ENCODE peak calls at places on chromosome X, in ten cellular contexts. One of them, this sample, is unnamed.

GRCh38 chrX:11965436-11965835 is 172.8 kb upstream of the FRMPD4 start:
- DNase-seq in tibial nerve: no peak
- DNase-seq in A549: no peak
- DNase-seq in tibial artery: no peak
- DNase-seq in heart right ventricle: no peak
- DNase-seq in mammary epithelial cell: no peak
- DNase-seq in IMR-90: no peak
- DNase-seq in spleen: no peak
- DNase-seq in left ventricle myocardium inferior: no peak
- DNase-seq in H9: no peak
- DNase-seq in this sample: no peak

GRCh38 chrX:139106111-139106510 is 394.6 kb upstream of the FGF13 start:
- DNase-seq in mammary epithelial cell: peak
- DNase-seq in left ventricle myocardium inferior: no peak
- DNase-seq in heart right ventricle: no peak
- DNase-seq in A549: no peak
- DNase-seq in H9: no peak
- DNase-seq in IMR-90: no peak
- DNase-seq in tibial nerve: no peak
- DNase-seq in tibial artery: no peak
- DNase-seq in spleen: no peak
- DNase-seq in this sample: no peak

GRCh38 chrX:140710710-140711109 is 1.2 kb downstream of the LINC00632 start:
- DNase-seq in tibial artery: no peak
- DNase-seq in IMR-90: no peak
- DNase-seq in tibial nerve: no peak
- DNase-seq in spleen: no peak
- DNase-seq in left ventricle myocardium inferior: no peak
- DNase-seq in H9: no peak
- DNase-seq in A549: no peak
- DNase-seq in mammary epithelial cell: no peak
- DNase-seq in heart right ventricle: no peak
- DNase-seq in this sample: no peak

GRCh38 chrX:17590892-17591740 is 146.2 kb upstream of the SCML1 start:
- DNase-seq in H9: peak
- DNase-seq in tibial nerve: peak
- DNase-seq in IMR-90: peak
- DNase-seq in left ventricle myocardium inferior: peak
- DNase-seq in heart right ventricle: peak
- DNase-seq in spleen: no peak
- DNase-seq in A549: peak
- DNase-seq in mammary epithelial cell: peak
- DNase-seq in tibial artery: peak
- DNase-seq in this sample: no peak

GRCh38 chrX:18674417-18674787 is 2.5 kb upstream of the RS1 start:
- DNase-seq in left ventricle myocardium inferior: peak
- DNase-seq in IMR-90: no peak
- DNase-seq in mammary epithelial cell: no peak
- DNase-seq in tibial artery: peak
- DNase-seq in H9: peak
- DNase-seq in A549: peak
- DNase-seq in tibial nerve: no peak
- DNase-seq in spleen: peak
- DNase-seq in heart right ventricle: peak
- DNase-seq in this sample: no peak

GRCh38 chrX:154098551-154098950 is 1.0 kb upstream of the MECP2 start:
- DNase-seq in tibial nerve: no peak
- DNase-seq in heart right ventricle: no peak
- DNase-seq in left ventricle myocardium inferior: no peak
- DNase-seq in IMR-90: no peak
- DNase-seq in spleen: no peak
- DNase-seq in H9: no peak
- DNase-seq in mammary epithelial cell: no peak
- DNase-seq in tibial artery: no peak
- DNase-seq in A549: no peak
- DNase-seq in this sample: no peak

GRCh38 chrX:110086162-110086915 is 83.4 kb downstream of the TMEM164 start:
- DNase-seq in mammary epithelial cell: no peak
- DNase-seq in H9: no peak
- DNase-seq in tibial artery: no peak
- DNase-seq in IMR-90: peak
- DNase-seq in spleen: no peak
- DNase-seq in left ventricle myocardium inferior: no peak
- DNase-seq in A549: no peak
- DNase-seq in tibial nerve: no peak
- DNase-seq in heart right ventricle: no peak
- DNase-seq in this sample: no peak

GRCh38 chrX:132837971-132838370 is 120.5 kb downstream of the HS6ST2 start:
- DNase-seq in left ventricle myocardium inferior: no peak
- DNase-seq in mammary epithelial cell: no peak
- DNase-seq in spleen: no peak
- DNase-seq in tibial artery: no peak
- DNase-seq in IMR-90: no peak
- DNase-seq in H9: no peak
- DNase-seq in A549: no peak
- DNase-seq in heart right ventricle: no peak
- DNase-seq in tibial nerve: no peak
- DNase-seq in this sample: no peak

GRCh38 chrX:37834937-37835336 is 12.4 kb downstream of the DYNLT3 start:
- DNase-seq in tibial artery: no peak
- DNase-seq in heart right ventricle: no peak
- DNase-seq in A549: no peak
- DNase-seq in IMR-90: no peak
- DNase-seq in H9: no peak
- DNase-seq in spleen: no peak
- DNase-seq in tibial nerve: no peak
- DNase-seq in left ventricle myocardium inferior: no peak
- DNase-seq in mammary epithelial cell: no peak
- DNase-seq in this sample: no peak

GRCh38 chrX:22037911-22038537 is 5.9 kb downstream of the PHEX start:
- DNase-seq in spleen: no peak
- DNase-seq in heart right ventricle: no peak
- DNase-seq in H9: no peak
- DNase-seq in left ventricle myocardium inferior: no peak
- DNase-seq in mammary epithelial cell: no peak
- DNase-seq in A549: no peak
- DNase-seq in tibial nerve: no peak
- DNase-seq in IMR-90: no peak
- DNase-seq in tibial artery: no peak
- DNase-seq in this sample: no peak

GRCh38 chrX:1480082-1480785 is 27.5 kb upstream of the ASMTL start:
- DNase-seq in spleen: peak
- DNase-seq in tibial artery: no peak
- DNase-seq in tibial nerve: no peak
- DNase-seq in left ventricle myocardium inferior: no peak
- DNase-seq in heart right ventricle: peak
- DNase-seq in H9: no peak
- DNase-seq in IMR-90: no peak
- DNase-seq in A549: no peak
- DNase-seq in mammary epithelial cell: no peak
- DNase-seq in this sample: no peak

DNA sequence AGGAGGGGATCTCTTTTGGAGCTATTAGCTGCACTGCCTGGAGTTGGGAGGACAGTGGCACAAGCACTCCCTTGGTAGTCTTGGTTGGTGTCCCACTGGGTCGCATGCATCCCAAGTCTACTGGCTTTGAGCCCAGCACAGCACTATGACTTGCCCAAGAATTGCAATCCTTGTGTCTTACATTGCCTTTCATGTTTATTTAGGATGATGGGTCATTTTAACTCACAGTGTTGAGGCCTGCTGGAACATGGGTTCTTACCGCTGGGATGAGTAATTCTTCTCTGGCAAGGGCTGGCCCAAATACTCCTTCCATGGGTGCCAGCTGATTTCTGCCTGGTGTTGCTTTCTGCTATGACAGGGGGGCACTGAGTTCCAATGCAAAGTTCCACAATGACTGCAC is 185.5 kb downstream of the TEX13C start:
- DNase-seq in IMR-90: no peak
- DNase-seq in heart right ventricle: no peak
- DNase-seq in H9: no peak
- DNase-seq in spleen: peak
- DNase-seq in A549: no peak
- DNase-seq in tibial nerve: no peak
- DNase-seq in left ventricle myocardium inferior: no peak
- DNase-seq in mammary epithelial cell: peak
- DNase-seq in tibial artery: no peak
- DNase-seq in this sample: no peak
- H3K27ac ChIP-seq in IMR-90: no peak
- H3K27ac ChIP-seq in heart right ventricle: no peak
- H3K27ac ChIP-seq in H9: no peak
- H3K27ac ChIP-seq in spleen: no peak
- H3K27ac ChIP-seq in A549: no peak
- H3K27ac ChIP-seq in tibial nerve: no peak
- H3K27ac ChIP-seq in left ventricle myocardium inferior: no peak
- H3K27ac ChIP-seq in mammary epithelial cell: no peak
- H3K27ac ChIP-seq in tibial artery: no peak
- H3K27ac ChIP-seq in this sample: no peak

DNA sequence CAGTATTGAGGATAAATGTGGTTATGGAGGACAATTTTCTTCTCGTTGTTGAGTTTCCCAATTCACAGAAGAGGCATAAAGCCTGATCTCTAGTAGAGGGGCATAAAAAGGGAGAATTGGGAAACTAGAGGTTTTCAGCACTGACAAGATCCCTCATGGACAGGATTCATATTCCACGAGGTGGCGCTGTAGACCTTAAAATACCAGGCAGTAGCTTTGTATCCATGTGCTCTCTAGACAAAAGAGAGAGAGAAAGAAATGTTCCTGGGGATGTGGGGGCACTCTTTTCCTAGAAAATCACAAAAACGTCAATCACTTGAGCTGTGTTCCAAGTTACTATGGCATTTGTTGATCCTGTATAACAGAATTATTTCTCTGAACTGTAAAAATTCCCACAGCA is 128.3 kb downstream of the MAGEE1 start:
- DNase-seq in tibial nerve: no peak
- DNase-seq in A549: peak
- DNase-seq in H9: peak
- DNase-seq in IMR-90: peak
- DNase-seq in left ventricle myocardium inferior: no peak
- DNase-seq in mammary epithelial cell: peak
- DNase-seq in tibial artery: no peak
- DNase-seq in heart right ventricle: no peak
- DNase-seq in spleen: no peak
- DNase-seq in this sample: no peak
- TF ChIP-seq CTCF in tibial nerve: no peak
- TF ChIP-seq CTCF in A549: peak
- TF ChIP-seq CTCF in H9: peak
- TF ChIP-seq CTCF in IMR-90: peak
- TF ChIP-seq CTCF in left ventricle myocardium inferior: no peak
- TF ChIP-seq CTCF in mammary epithelial cell: peak
- TF ChIP-seq CTCF in tibial artery: no peak
- TF ChIP-seq CTCF in heart right ventricle: no peak
- TF ChIP-seq CTCF in spleen: no peak
- TF ChIP-seq CTCF in this sample: no peak

DNA sequence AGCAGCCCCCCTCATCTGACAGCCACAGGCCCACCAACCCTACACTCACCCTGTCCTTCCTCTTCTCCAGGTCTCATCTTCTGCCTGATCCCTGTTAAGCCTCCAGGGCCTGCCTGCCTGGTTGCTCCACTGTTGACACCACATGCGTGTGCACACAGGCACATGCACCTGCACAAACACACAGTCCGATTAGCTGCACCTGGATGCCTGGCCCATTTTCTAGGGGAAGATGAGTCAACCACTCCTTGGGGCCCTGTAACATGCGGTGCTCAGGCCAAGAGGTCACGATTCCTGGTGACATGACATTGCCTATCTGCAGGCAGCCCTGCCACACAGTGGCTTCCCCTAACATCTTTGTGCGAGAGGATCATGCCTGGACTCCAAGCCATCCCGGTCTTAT is 498.4 kb downstream of the BCOR start:
- DNase-seq in spleen: no peak
- DNase-seq in tibial artery: no peak
- DNase-seq in IMR-90: no peak
- DNase-seq in A549: no peak
- DNase-seq in H9: no peak
- DNase-seq in heart right ventricle: no peak
- DNase-seq in tibial nerve: no peak
- DNase-seq in mammary epithelial cell: no peak
- DNase-seq in left ventricle myocardium inferior: no peak
- DNase-seq in this sample: no peak
- H3K27ac ChIP-seq in spleen: no peak
- H3K27ac ChIP-seq in tibial artery: no peak
- H3K27ac ChIP-seq in IMR-90: no peak
- H3K27ac ChIP-seq in A549: no peak
- H3K27ac ChIP-seq in H9: no peak
- H3K27ac ChIP-seq in heart right ventricle: no peak
- H3K27ac ChIP-seq in tibial nerve: no peak
- H3K27ac ChIP-seq in mammary epithelial cell: no peak
- H3K27ac ChIP-seq in left ventricle myocardium inferior: no peak
- H3K27ac ChIP-seq in this sample: no peak

GRCh38 chrX:119419898-119420297 is 20.8 kb downstream of the SLC25A43 start:
- DNase-seq in H9: no peak
- DNase-seq in tibial artery: no peak
- DNase-seq in A549: no peak
- DNase-seq in IMR-90: no peak
- DNase-seq in mammary epithelial cell: no peak
- DNase-seq in tibial nerve: no peak
- DNase-seq in left ventricle myocardium inferior: no peak
- DNase-seq in spleen: no peak
- DNase-seq in heart right ventricle: no peak
- DNase-seq in this sample: no peak

GRCh38 chrX:119419146-119419545 is 20.0 kb downstream of the SLC25A43 start:
- DNase-seq in mammary epithelial cell: no peak
- DNase-seq in H9: no peak
- DNase-seq in tibial nerve: no peak
- DNase-seq in spleen: no peak
- DNase-seq in heart right ventricle: no peak
- DNase-seq in A549: no peak
- DNase-seq in IMR-90: no peak
- DNase-seq in left ventricle myocardium inferior: no peak
- DNase-seq in tibial artery: no peak
- DNase-seq in this sample: no peak

GRCh38 chrX:119417376-119417775 is 18.2 kb downstream of the SLC25A43 start:
- DNase-seq in heart right ventricle: no peak
- DNase-seq in IMR-90: no peak
- DNase-seq in tibial artery: no peak
- DNase-seq in spleen: no peak
- DNase-seq in tibial nerve: no peak
- DNase-seq in mammary epithelial cell: no peak
- DNase-seq in A549: no peak
- DNase-seq in left ventricle myocardium inferior: no peak
- DNase-seq in H9: no peak
- DNase-seq in this sample: no peak

GRCh38 chrX:119421306-119421705 is 22.2 kb downstream of the SLC25A43 start:
- DNase-seq in mammary epithelial cell: no peak
- DNase-seq in spleen: no peak
- DNase-seq in tibial nerve: no peak
- DNase-seq in heart right ventricle: no peak
- DNase-seq in left ventricle myocardium inferior: no peak
- DNase-seq in A549: no peak
- DNase-seq in H9: no peak
- DNase-seq in tibial artery: no peak
- DNase-seq in IMR-90: no peak
- DNase-seq in this sample: no peak

DNA sequence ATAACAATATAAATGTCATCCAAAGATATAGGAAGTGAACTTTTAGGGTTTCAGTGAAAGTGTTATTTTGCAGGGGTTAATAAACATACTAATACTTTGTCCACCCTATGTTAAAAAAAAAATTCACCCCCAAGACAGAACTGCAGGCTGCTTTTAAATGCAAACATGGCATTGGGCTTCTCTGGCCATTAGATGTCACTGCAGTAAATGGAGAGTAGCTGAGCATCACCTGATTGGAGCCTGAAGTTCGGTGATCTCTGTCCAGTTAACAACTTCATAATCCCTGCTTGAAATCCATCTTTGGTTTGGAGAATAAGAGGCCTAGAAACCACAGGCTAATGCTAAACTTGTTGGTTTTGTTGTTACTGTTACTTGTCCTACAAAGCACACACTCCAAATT is 18.7 kb downstream of the SLC25A43 start:
- DNase-seq in tibial artery: no peak
- DNase-seq in mammary epithelial cell: no peak
- DNase-seq in A549: no peak
- DNase-seq in spleen: no peak
- DNase-seq in tibial nerve: no peak
- DNase-seq in H9: no peak
- DNase-seq in heart right ventricle: no peak
- DNase-seq in IMR-90: no peak
- DNase-seq in left ventricle myocardium inferior: no peak
- DNase-seq in this sample: no peak
- TF ChIP-seq CTCF in tibial artery: no peak
- TF ChIP-seq CTCF in mammary epithelial cell: peak
- TF ChIP-seq CTCF in A549: peak
- TF ChIP-seq CTCF in spleen: no peak
- TF ChIP-seq CTCF in tibial nerve: no peak
- TF ChIP-seq CTCF in H9: no peak
- TF ChIP-seq CTCF in heart right ventricle: no peak
- TF ChIP-seq CTCF in IMR-90: peak
- TF ChIP-seq CTCF in left ventricle myocardium inferior: peak
- TF ChIP-seq CTCF in this sample: no peak

This sample was measured in breast epithelium.